ENCODE peak calls at places on chromosomes 4 and X, in five cellular contexts. One of them, this sample, is unnamed.

GRCh38 chr4:138898282-138898681 is 117.3 kb upstream of the NOCT start:
- DNase-seq in HepG2: no peak
- DNase-seq in neural progenitor cell: no peak
- DNase-seq in fibroblast of lung: peak
- DNase-seq in SK-N-SH: no peak
- DNase-seq in this sample: no peak

GRCh38 chrX:1336331-1337143 is at the start of gene IL3RA:
- DNase-seq in HepG2: no peak
- DNase-seq in neural progenitor cell: no peak
- DNase-seq in fibroblast of lung: no peak
- DNase-seq in SK-N-SH: no peak
- DNase-seq in this sample: no peak

GRCh38 chrX:46758163-46758955 is 559 bp downstream of the SLC9A7 start:
- DNase-seq in HepG2: no peak
- DNase-seq in neural progenitor cell: no peak
- DNase-seq in fibroblast of lung: peak
- DNase-seq in SK-N-SH: peak
- DNase-seq in this sample: no peak

GRCh38 chrX:47321386-47321785 is 49.0 kb upstream of the ZNF157 start:
- DNase-seq in HepG2: no peak
- DNase-seq in neural progenitor cell: peak
- DNase-seq in fibroblast of lung: peak
- DNase-seq in SK-N-SH: no peak
- DNase-seq in this sample: no peak

GRCh38 chrX:119693996-119694451 is 1.1 kb upstream of the SEPTIN6 start:
- DNase-seq in HepG2: no peak
- DNase-seq in neural progenitor cell: peak
- DNase-seq in fibroblast of lung: no peak
- DNase-seq in SK-N-SH: peak
- DNase-seq in this sample: no peak

GRCh38 chrX:23819385-23820234 is 36.6 kb downstream of the SAT1 start:
- DNase-seq in HepG2: peak
- DNase-seq in neural progenitor cell: no peak
- DNase-seq in fibroblast of lung: no peak
- DNase-seq in SK-N-SH: no peak
- DNase-seq in this sample: no peak

GRCh38 chr4:168795346-168795745 is 214.7 kb downstream of the CBR4 start:
- DNase-seq in HepG2: no peak
- DNase-seq in neural progenitor cell: no peak
- DNase-seq in fibroblast of lung: no peak
- DNase-seq in SK-N-SH: no peak
- DNase-seq in this sample: no peak

GRCh38 chr4:116401293-116401692 is 684.1 kb downstream of the TRAM1L1 start:
- DNase-seq in HepG2: no peak
- DNase-seq in neural progenitor cell: no peak
- DNase-seq in fibroblast of lung: no peak
- DNase-seq in SK-N-SH: no peak
- DNase-seq in this sample: no peak

GRCh38 chr4:106344324-106344970 is 24.1 kb downstream of the GIMD1 start:
- DNase-seq in HepG2: peak
- DNase-seq in neural progenitor cell: no peak
- DNase-seq in fibroblast of lung: peak
- DNase-seq in SK-N-SH: no peak
- DNase-seq in this sample: no peak

GRCh38 chr4:8083086-8083825 is 75.4 kb downstream of the ABLIM2 start:
- DNase-seq in HepG2: no peak
- DNase-seq in neural progenitor cell: no peak
- DNase-seq in fibroblast of lung: no peak
- DNase-seq in SK-N-SH: no peak
- DNase-seq in this sample: no peak

GRCh38 chr4:125191252-125191651 is 123.5 kb upstream of the FAT4 start:
- DNase-seq in HepG2: no peak
- DNase-seq in neural progenitor cell: no peak
- DNase-seq in fibroblast of lung: peak
- DNase-seq in SK-N-SH: no peak
- DNase-seq in this sample: no peak

GRCh38 chrX:13153796-13154195 is 109.4 kb upstream of the FAM9C start:
- DNase-seq in HepG2: no peak
- DNase-seq in neural progenitor cell: no peak
- DNase-seq in fibroblast of lung: peak
- DNase-seq in SK-N-SH: no peak
- DNase-seq in this sample: no peak

GRCh38 chr4:101471201-101471600 is 123.9 kb upstream of the PPP3CA start:
- DNase-seq in HepG2: no peak
- DNase-seq in neural progenitor cell: no peak
- DNase-seq in fibroblast of lung: no peak
- DNase-seq in SK-N-SH: no peak
- DNase-seq in this sample: no peak

DNA sequence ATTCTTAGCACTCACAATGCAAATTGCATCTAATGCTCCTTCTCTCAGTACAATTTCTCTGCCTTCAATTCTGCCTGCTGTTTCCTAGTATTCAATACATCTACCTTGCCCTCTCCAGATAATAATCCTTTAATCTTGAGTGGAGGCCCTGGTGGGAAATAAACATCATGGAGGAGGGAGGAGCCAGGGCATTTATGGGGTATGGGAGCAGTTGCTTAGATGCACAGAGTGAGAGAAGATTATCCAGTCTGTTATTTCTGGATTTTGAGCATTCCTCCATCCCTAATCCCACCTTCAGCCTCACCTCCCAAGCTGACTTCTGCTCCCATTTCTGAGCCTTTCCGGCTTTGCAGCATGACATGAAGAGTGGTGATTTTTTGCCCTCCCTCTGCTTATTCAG is 127.9 kb upstream of the PPP3CA start:
- DNase-seq in HepG2: no peak
- DNase-seq in neural progenitor cell: no peak
- DNase-seq in fibroblast of lung: no peak
- DNase-seq in SK-N-SH: no peak
- DNase-seq in this sample: no peak
- H3K4me3 ChIP-seq in HepG2: no peak
- H3K4me3 ChIP-seq in neural progenitor cell: no peak
- H3K4me3 ChIP-seq in fibroblast of lung: no peak
- H3K4me3 ChIP-seq in SK-N-SH: no peak
- H3K4me3 ChIP-seq in this sample: no peak

GRCh38 chr4:137530176-137530575 is 2.1 kb downstream of the PCDH18 start:
- DNase-seq in HepG2: no peak
- DNase-seq in neural progenitor cell: no peak
- DNase-seq in fibroblast of lung: peak
- DNase-seq in SK-N-SH: no peak
- DNase-seq in this sample: no peak

GRCh38 chr4:137529432-137529831 is 2.9 kb downstream of the PCDH18 start:
- DNase-seq in HepG2: no peak
- DNase-seq in neural progenitor cell: peak
- DNase-seq in fibroblast of lung: no peak
- DNase-seq in SK-N-SH: no peak
- DNase-seq in this sample: no peak

GRCh38 chr4:137531951-137532868 is at the start of gene PCDH18:
- DNase-seq in HepG2: no peak
- DNase-seq in neural progenitor cell: peak
- DNase-seq in fibroblast of lung: peak
- DNase-seq in SK-N-SH: peak
- DNase-seq in this sample: no peak

GRCh38 chr4:137532869-137533236 is 559 bp upstream of the PCDH18 start:
- DNase-seq in HepG2: no peak
- DNase-seq in neural progenitor cell: peak
- DNase-seq in fibroblast of lung: peak
- DNase-seq in SK-N-SH: no peak
- DNase-seq in this sample: no peak

GRCh38 chr4:137531121-137531520 is 1.2 kb downstream of the PCDH18 start:
- DNase-seq in HepG2: no peak
- DNase-seq in neural progenitor cell: peak
- DNase-seq in fibroblast of lung: peak
- DNase-seq in SK-N-SH: peak
- DNase-seq in this sample: no peak
- H3K27ac ChIP-seq in HepG2: no peak
- H3K27ac ChIP-seq in neural progenitor cell: peak
- H3K27ac ChIP-seq in fibroblast of lung: peak
- H3K27ac ChIP-seq in SK-N-SH: peak
- H3K27ac ChIP-seq in this sample: no peak

GRCh38 chrX:68438575-68438974 is 5.3 kb upstream of the OPHN1 start:
- DNase-seq in HepG2: peak
- DNase-seq in neural progenitor cell: no peak
- DNase-seq in fibroblast of lung: no peak
- DNase-seq in SK-N-SH: no peak
- DNase-seq in this sample: no peak

GRCh38 chrX:68431836-68432235 is 1.5 kb downstream of the OPHN1 start:
- DNase-seq in HepG2: no peak
- DNase-seq in neural progenitor cell: no peak
- DNase-seq in fibroblast of lung: peak
- DNase-seq in SK-N-SH: no peak
- DNase-seq in this sample: no peak

GRCh38 chrX:68433155-68433980 is at the start of gene OPHN1:
- DNase-seq in HepG2: peak
- DNase-seq in neural progenitor cell: peak
- DNase-seq in fibroblast of lung: peak
- DNase-seq in SK-N-SH: peak
- DNase-seq in this sample: no peak

GRCh38 chrX:68432648-68433047 is 647 bp downstream of the OPHN1 start:
- DNase-seq in HepG2: no peak
- DNase-seq in neural progenitor cell: no peak
- DNase-seq in fibroblast of lung: peak
- DNase-seq in SK-N-SH: peak
- DNase-seq in this sample: no peak

DNA sequence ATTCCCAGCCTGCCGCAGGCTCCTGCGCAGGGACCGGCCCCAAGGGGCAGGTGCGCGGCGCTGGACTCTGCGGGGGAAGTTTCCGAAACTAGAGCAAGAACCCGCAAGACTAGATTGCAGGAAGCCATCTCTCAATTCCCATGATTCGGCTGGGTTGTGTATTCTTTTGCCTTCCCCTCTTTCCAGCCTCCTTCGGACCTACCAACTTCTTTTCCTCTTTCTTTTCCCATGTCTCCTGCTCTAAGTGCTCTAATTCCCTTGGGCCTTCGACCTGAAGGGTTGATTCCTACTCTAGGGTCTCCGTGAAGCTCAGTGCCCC is 645 bp upstream of the OPHN1 start:
- DNase-seq in HepG2: no peak
- DNase-seq in neural progenitor cell: no peak
- DNase-seq in fibroblast of lung: no peak
- DNase-seq in SK-N-SH: no peak
- DNase-seq in this sample: no peak
- H3K9ac ChIP-seq in HepG2: peak
- H3K9ac ChIP-seq in neural progenitor cell: no peak
- H3K9ac ChIP-seq in fibroblast of lung: no peak
- H3K9ac ChIP-seq in SK-N-SH: peak
- H3K9ac ChIP-seq in this sample: no peak

DNA sequence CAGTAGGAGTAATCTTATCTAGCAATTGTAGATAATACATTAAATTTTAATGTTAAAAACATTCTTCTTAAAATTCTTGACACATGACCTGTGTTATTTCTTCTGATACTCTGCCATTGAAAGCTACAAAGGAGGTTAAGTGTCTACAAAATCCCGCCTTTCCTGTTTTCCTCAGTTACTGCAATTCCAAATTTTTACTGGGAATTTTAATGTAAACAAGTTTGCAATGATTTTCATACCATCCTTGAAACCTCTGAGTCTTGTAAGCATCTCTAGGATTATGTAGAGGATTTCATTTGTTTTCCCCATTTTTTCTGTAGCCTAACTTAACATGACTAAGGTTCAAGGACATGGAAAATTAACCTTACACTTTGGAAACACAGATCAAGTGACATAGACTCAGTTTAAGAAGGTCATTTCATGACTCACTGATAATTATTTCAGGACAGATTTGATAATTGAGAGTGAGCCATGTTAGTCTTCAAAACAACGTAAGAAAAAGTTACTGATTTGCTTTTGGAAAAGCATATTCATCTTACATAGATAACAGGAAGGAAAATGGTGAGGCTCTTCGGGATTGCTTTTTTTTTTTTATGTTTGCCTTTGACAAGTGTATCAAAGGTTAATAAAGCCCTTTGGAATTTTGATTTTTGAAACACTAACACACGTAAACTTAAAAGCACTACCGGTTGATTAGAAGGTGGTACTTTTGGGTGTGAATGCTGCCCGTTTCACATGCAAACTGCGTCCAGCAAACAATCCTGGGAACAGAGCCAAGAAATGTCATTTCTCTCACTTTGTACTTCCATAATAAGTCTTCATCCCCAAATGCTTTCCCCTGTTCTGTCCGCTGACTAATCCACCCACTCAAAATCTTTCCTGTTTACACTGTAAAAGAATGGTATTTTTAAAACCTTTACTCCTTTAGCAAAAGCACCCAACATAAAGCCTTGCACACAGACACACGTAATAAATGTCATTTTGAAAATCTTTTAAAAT is 39.4 kb upstream of the PDLIM5 start:
- DNase-seq in HepG2: peak
- DNase-seq in neural progenitor cell: no peak
- DNase-seq in fibroblast of lung: peak
- DNase-seq in SK-N-SH: no peak
- DNase-seq in this sample: no peak
- H3K4me3 ChIP-seq in HepG2: peak
- H3K4me3 ChIP-seq in neural progenitor cell: no peak
- H3K4me3 ChIP-seq in fibroblast of lung: no peak
- H3K4me3 ChIP-seq in SK-N-SH: no peak
- H3K4me3 ChIP-seq in this sample: no peak

GRCh38 chrX:39753296-39753996 is 344.3 kb downstream of the BCOR start:
- DNase-seq in HepG2: no peak
- DNase-seq in neural progenitor cell: no peak
- DNase-seq in fibroblast of lung: no peak
- DNase-seq in SK-N-SH: no peak
- DNase-seq in this sample: no peak
- H3K27ac ChIP-seq in HepG2: no peak
- H3K27ac ChIP-seq in neural progenitor cell: no peak
- H3K27ac ChIP-seq in fibroblast of lung: no peak
- H3K27ac ChIP-seq in SK-N-SH: no peak
- H3K27ac ChIP-seq in this sample: no peak

DNA sequence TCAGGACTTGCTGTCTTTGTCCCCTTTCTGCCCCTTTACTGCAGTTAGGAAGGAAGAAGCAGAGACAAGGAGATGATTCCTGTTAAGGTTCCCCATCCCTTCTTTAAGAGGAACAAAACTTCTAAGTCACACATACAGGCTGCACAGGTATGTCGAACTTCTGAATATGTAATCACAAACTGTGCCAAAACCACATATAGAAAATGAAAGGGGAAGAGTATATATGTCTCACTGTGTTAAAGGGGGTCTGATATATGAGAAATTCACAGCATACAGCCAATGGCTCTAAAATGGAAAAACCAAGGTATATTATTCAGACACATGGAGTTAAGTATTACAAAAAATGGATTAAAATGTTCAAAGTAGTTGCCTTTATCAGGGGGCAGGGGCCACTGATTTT is 11.7 kb downstream of the CFAP97 start:
- DNase-seq in HepG2: no peak
- DNase-seq in neural progenitor cell: no peak
- DNase-seq in fibroblast of lung: no peak
- DNase-seq in SK-N-SH: no peak
- DNase-seq in this sample: no peak
- H3K9ac ChIP-seq in HepG2: no peak
- H3K9ac ChIP-seq in neural progenitor cell: no peak
- H3K9ac ChIP-seq in fibroblast of lung: no peak
- H3K9ac ChIP-seq in SK-N-SH: no peak
- H3K9ac ChIP-seq in this sample: no peak